ENCODE peak calls at places on chromosomes 6 and 20, in ten cellular contexts. G is pancreas, D is iPS DF 6.9, J is esophagus squamous epithelium, T is ovary, I is heart right ventricle, Y is neural progenitor cell, V is left lung, Z is brain microvascular endothelial cell, U is BJ. H is an unnamed sample. For H3K36me3, the result is how much of the 10 kb centered on the place peaks cover.

GRCh38 chr6:111011360-111012142 is 29.7 kb downstream of the RPF2 start:
- DNase-seq in U (peak), D (no peak), I (no peak), T (no peak), J (no peak), G (no peak), Y (peak), Z (peak), V (no peak), H (no peak)

GRCh38 chr6:46925563-46926253 is 4.0 kb upstream of the ADGRF5 start:
- DNase-seq in T (no peak), J (no peak), U (peak), Y (no peak), G (peak), V (no peak), Z (peak), I (no peak), D (no peak), H (peak)

GRCh38 chr20:32440069-32440757 is 82.1 kb downstream of the ASXL1 start:
- DNase-seq in I (no peak), Z (no peak), V (no peak), G (no peak), J (no peak), U (no peak), Y (no peak), T (no peak), D (no peak), H (no peak)

GRCh38 chr6:110389689-110390382 is 25.5 kb downstream of the DDO start:
- DNase-seq in G (peak), V (no peak), I (no peak), T (no peak), U (no peak), D (no peak), J (no peak), Y (no peak), Z (peak), H (no peak)

GRCh38 chr20:31987744-31988143 is 19.8 kb downstream of the XKR7 start:
- DNase-seq in J (no peak), U (no peak), G (no peak), Y (no peak), I (no peak), T (no peak), V (no peak), D (no peak), Z (peak), H (no peak)

GRCh38 chr6:127695108-127695507 is 118.1 kb downstream of the C6orf58 start:
- DNase-seq in I (no peak), Y (no peak), T (no peak), G (no peak), U (no peak), J (no peak), Z (no peak), D (no peak), V (peak), H (no peak)

GRCh38 chr6:39452746-39453145 is 130.2 kb upstream of the KCNK16 start:
- DNase-seq in J (no peak), Z (no peak), I (no peak), G (no peak), V (no peak), Y (no peak), T (no peak), D (no peak), U (no peak), H (no peak)

GRCh38 chr6:121093928-121094327 is 240.4 kb downstream of the TBC1D32 start:
- DNase-seq in U (peak), T (no peak), G (no peak), Z (peak), I (no peak), J (no peak), Y (no peak), D (no peak), V (no peak), H (no peak)

GRCh38 chr20:41018153-41018552 is 10.5 kb upstream of the TOP1 start:
- DNase-seq in V (no peak), D (no peak), T (no peak), G (no peak), U (no peak), I (no peak), Y (no peak), Z (no peak), J (no peak), H (no peak)

GRCh38 chr6:166228839-166229528 is 61.3 kb upstream of the TBXT start:
- DNase-seq in Z (no peak), Y (no peak), G (no peak), J (no peak), I (no peak), U (no peak), D (no peak), T (no peak), V (no peak), H (no peak)

GRCh38 chr6:29764422-29765196 is 41.4 kb downstream of the HLA-F start:
- DNase-seq in Y (no peak), U (no peak), V (no peak), J (no peak), T (no peak), D (no peak), G (no peak), I (no peak), Z (no peak), H (no peak)

GRCh38 chr6:140193269-140193668 is 818.8 kb upstream of the CITED2 start:
- DNase-seq in G (no peak), J (no peak), T (no peak), D (no peak), U (no peak), Z (no peak), V (no peak), Y (no peak), I (no peak), H (no peak)

GRCh38 chr6:110548124-110548847 is 71.9 kb upstream of the SLC22A16 start:
- DNase-seq in Z (no peak), I (no peak), U (no peak), T (no peak), V (no peak), Y (no peak), G (no peak), D (no peak), J (no peak), H (no peak)

GRCh38 chr20:22576733-22577514 is 7.4 kb downstream of the FOXA2 start:
- DNase-seq in J (no peak), D (no peak), Z (no peak), U (no peak), V (peak), G (no peak), Y (peak), T (no peak), I (no peak), H (no peak)

GRCh38 chr20:10547276-10548114 is 112.4 kb downstream of the SLX4IP start:
- DNase-seq in U (no peak), Z (no peak), G (no peak), T (no peak), D (no peak), V (no peak), Y (no peak), I (no peak), J (no peak), H (no peak)

GRCh38 chr6:111985202-111985731 is 68.6 kb upstream of the CCN6 start:
- DNase-seq in Z (peak), I (no peak), U (peak), Y (no peak), G (peak), T (no peak), D (peak), J (no peak), V (no peak), H (no peak)

GRCh38 chr20:49230575-49231211 is 11.5 kb downstream of the DDX27 start:
- DNase-seq in G (no peak), V (no peak), J (no peak), D (no peak), I (no peak), T (no peak), Z (no peak), Y (no peak), U (no peak), H (no peak)

GRCh38 chr20:49233226-49233625 is 14.0 kb downstream of the DDX27 start:
- DNase-seq in I (no peak), Z (no peak), G (no peak), D (no peak), J (no peak), T (no peak), U (no peak), V (no peak), Y (no peak), H (no peak)

GRCh38 chr20:49228676-49229075 is 9.5 kb downstream of the DDX27 start:
- DNase-seq in J (no peak), I (no peak), D (no peak), U (no peak), V (no peak), G (no peak), Y (no peak), T (no peak), Z (no peak), H (no peak)

GRCh38 chr20:49231461-49231860 is 12.2 kb downstream of the DDX27 start:
- DNase-seq in G (no peak), Z (no peak), U (no peak), I (no peak), Y (no peak), T (no peak), V (no peak), J (no peak), D (no peak), H (no peak)

GRCh38 chr20:49230021-49230420 is 10.8 kb downstream of the DDX27 start:
- DNase-seq in T (no peak), V (no peak), D (no peak), U (no peak), Z (no peak), I (no peak), G (no peak), J (no peak), Y (no peak), H (no peak)
- H3K36me3 ChIP-seq in T (under half), V (under half), D (half or more), U (under half), Z (half or more), I (half or more), G (half or more), J (half or more), Y (under half), H (under half)

GRCh38 chr6:35238843-35239289 is 20.7 kb upstream of the ZNF76 start:
- DNase-seq in T (no peak), V (no peak), G (no peak), U (no peak), D (no peak), Y (no peak), J (no peak), I (peak), Z (no peak), H (no peak)
- H3K36me3 ChIP-seq in T (under half), V (under half), G (under half), U (under half), D (under half), Y (under half), J (under half), I (under half), Z (under half), H (under half)

GRCh38 chr6:33755070-33755869 is 8.6 kb upstream of the IP6K3 start:
- DNase-seq in G (no peak), T (no peak), I (no peak), J (no peak), U (no peak), V (no peak), Y (peak), D (no peak), Z (no peak), H (no peak)
- H3K36me3 ChIP-seq in G (under half), T (under half), I (under half), J (under half), U (under half), V (under half), Y (under half), D (under half), Z (under half), H (under half)

GRCh38 chr20:64003970-64004725 is 23.2 kb downstream of the PRPF6 start:
- DNase-seq in Y (no peak), V (no peak), J (no peak), D (no peak), U (no peak), Z (no peak), T (no peak), G (no peak), I (no peak), H (no peak)
- H3K36me3 ChIP-seq in Y (under half), V (under half), J (under half), D (under half), U (under half), Z (half or more), T (under half), G (under half), I (under half), H (under half)

GRCh38 chr6:102984360-102984759 is 1590.9 kb downstream of the GRIK2 start:
- DNase-seq in T (no peak), D (no peak), Z (no peak), V (no peak), J (no peak), I (no peak), Y (no peak), U (no peak), G (no peak), H (no peak)
- H3K36me3 ChIP-seq in T (under half), D (under half), Z (under half), V (under half), J (under half), I (under half), Y (under half), U (under half), G (under half), H (under half)

DNA sequence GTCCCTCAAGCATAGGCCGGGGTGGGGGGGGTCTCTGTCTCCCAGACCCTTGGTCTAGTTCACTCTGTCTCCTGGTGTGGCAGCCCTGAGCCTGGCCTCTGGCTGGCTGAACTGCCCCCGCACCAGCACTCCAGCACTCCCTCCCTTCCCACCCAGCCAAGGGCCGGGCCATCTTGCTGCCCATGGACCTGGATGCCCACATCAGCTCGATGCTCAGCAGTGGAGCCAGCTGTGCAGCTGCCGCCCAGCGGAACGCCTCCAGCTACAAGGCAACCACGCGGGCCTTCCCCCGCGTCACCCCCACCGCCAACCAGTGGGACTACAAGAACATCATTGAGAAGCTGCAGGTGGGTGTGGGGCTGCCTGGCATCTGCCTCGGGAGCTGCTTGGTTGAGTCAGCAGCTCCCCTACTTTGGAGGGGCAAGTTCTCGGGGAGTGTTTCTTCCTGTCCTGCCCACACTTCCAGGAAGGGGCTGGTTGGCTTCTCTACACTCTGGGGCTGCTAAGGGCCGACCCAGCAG is 28.4 kb downstream of the UQCC2 start:
- DNase-seq in U (no peak), T (no peak), D (no peak), I (no peak), Z (no peak), V (peak), J (no peak), Y (no peak), G (no peak), H (no peak)
- H3K36me3 ChIP-seq in U (half or more), T (under half), D (half or more), I (under half), Z (under half), V (under half), J (under half), Y (under half), G (under half), H (under half)

GRCh38 chr6:24412294-24412693 is 9.6 kb downstream of the MRS2 start:
- DNase-seq in U (no peak), Y (no peak), V (no peak), T (no peak), D (no peak), Z (no peak), I (no peak), G (no peak), J (no peak), H (no peak)
- H3K36me3 ChIP-seq in U (under half), Y (under half), V (under half), T (under half), D (under half), Z (under half), I (under half), G (half or more), J (under half), H (under half)

GRCh38 chr6:97094376-97094775 is 169.8 kb downstream of the KLHL32 start:
- DNase-seq in V (no peak), D (no peak), T (no peak), Y (no peak), U (no peak), G (no peak), I (no peak), Z (no peak), J (no peak), H (no peak)

GRCh38 chr6:97097068-97098047 is 172.8 kb downstream of the KLHL32 start:
- DNase-seq in J (no peak), D (no peak), G (no peak), Z (no peak), Y (no peak), T (no peak), U (no peak), V (no peak), I (no peak), H (no peak)

GRCh38 chr6:97095466-97095865 is 170.9 kb downstream of the KLHL32 start:
- DNase-seq in V (no peak), D (no peak), Z (no peak), Y (no peak), T (no peak), J (no peak), U (no peak), I (no peak), G (no peak), H (no peak)
- H3K36me3 ChIP-seq in V (under half), D (under half), Z (under half), Y (under half), T (under half), J (under half), U (under half), I (under half), G (under half), H (under half)

DNA sequence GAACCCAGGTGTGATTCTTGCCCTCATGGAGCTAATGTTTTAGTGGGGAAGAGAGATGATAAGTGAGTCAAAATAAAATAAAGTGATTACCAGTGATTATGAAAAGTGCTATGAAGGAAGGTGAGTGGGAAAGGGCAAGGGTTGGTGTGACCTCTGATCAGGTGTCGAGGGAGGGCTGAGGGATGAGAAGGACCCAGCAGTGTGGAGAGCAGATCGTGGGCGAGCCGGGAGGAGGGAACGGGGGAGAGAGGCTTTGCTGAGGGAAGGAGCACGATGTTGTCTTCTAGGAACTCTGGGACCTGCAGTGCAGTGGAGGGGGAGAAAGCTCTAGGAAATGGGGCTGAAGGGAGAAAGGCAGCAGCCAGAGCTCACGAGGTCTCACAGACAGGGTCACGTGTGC is 192.1 kb downstream of the TMEM242 start:
- DNase-seq in T (no peak), G (no peak), V (no peak), D (no peak), J (no peak), Y (no peak), Z (no peak), I (no peak), U (no peak), H (no peak)
- H3K36me3 ChIP-seq in T (under half), G (under half), V (under half), D (under half), J (under half), Y (under half), Z (under half), I (under half), U (under half), H (under half)

GRCh38 chr6:12842126-12842525 is 125.6 kb downstream of the PHACTR1 start:
- DNase-seq in I (no peak), U (no peak), Y (no peak), D (no peak), Z (no peak), G (no peak), V (no peak), T (no peak), J (no peak), H (no peak)
- H3K36me3 ChIP-seq in I (under half), U (under half), Y (under half), D (under half), Z (under half), G (under half), V (under half), T (under half), J (under half), H (under half)

H was measured in uterus.